ENCODE peak calls at places on chromosomes 13 and 19, in four cellular contexts. One of them, this sample, is unnamed.
A peak's percentile ranks its signal among the peaks of the same experiment; 100 is the strongest.

GRCh38 chr13:25821761-25822160 is 230.1 kb downstream of the SHISA2 start:
- DNase-seq in naive thymus-derived CD8-positive, alpha-beta T cell: no peak
- DNase-seq in A549: no peak
- DNase-seq in AG09319: no peak
- DNase-seq in this sample: no peak

GRCh38 chr13:109241160-109241559 is 545.2 kb downstream of the IRS2 start:
- DNase-seq in naive thymus-derived CD8-positive, alpha-beta T cell: no peak
- DNase-seq in A549: no peak
- DNase-seq in AG09319: no peak
- DNase-seq in this sample: no peak

GRCh38 chr19:48445256-48445605 is 552 bp upstream of the GRWD1 start:
- DNase-seq in naive thymus-derived CD8-positive, alpha-beta T cell: peak; percentile 55
- DNase-seq in A549: peak; percentile 98
- DNase-seq in AG09319: peak; percentile 81
- DNase-seq in this sample: no peak

GRCh38 chr19:7197169-7197759 is 97.0 kb downstream of the INSR start:
- DNase-seq in naive thymus-derived CD8-positive, alpha-beta T cell: peak; percentile 93
- DNase-seq in A549: peak; percentile 75
- DNase-seq in AG09319: peak; percentile 90
- DNase-seq in this sample: peak; percentile 76

GRCh38 chr13:21006141-21007005 is 55.0 kb downstream of the LATS2 start:
- DNase-seq in naive thymus-derived CD8-positive, alpha-beta T cell: no peak
- DNase-seq in A549: no peak
- DNase-seq in AG09319: no peak
- DNase-seq in this sample: no peak

GRCh38 chr19:17721821-17722220 is 2.5 kb downstream of the MAP1S start:
- DNase-seq in naive thymus-derived CD8-positive, alpha-beta T cell: no peak
- DNase-seq in A549: no peak
- DNase-seq in AG09319: no peak
- DNase-seq in this sample: no peak

GRCh38 chr13:93941444-93941843 is 538.0 kb downstream of the DCT start:
- DNase-seq in naive thymus-derived CD8-positive, alpha-beta T cell: no peak
- DNase-seq in A549: no peak
- DNase-seq in AG09319: no peak
- DNase-seq in this sample: no peak

GRCh38 chr13:76570485-76570884 is 315.7 kb downstream of the KCTD12 start:
- DNase-seq in naive thymus-derived CD8-positive, alpha-beta T cell: no peak
- DNase-seq in A549: no peak
- DNase-seq in AG09319: no peak
- DNase-seq in this sample: no peak

GRCh38 chr19:11201791-11202190 is 4.4 kb upstream of the KANK2 start:
- DNase-seq in naive thymus-derived CD8-positive, alpha-beta T cell: no peak
- DNase-seq in A549: no peak
- DNase-seq in AG09319: no peak
- DNase-seq in this sample: no peak

GRCh38 chr13:80454245-80454644 is 113.3 kb upstream of the SPRY2 start:
- DNase-seq in naive thymus-derived CD8-positive, alpha-beta T cell: no peak
- DNase-seq in A549: no peak
- DNase-seq in AG09319: no peak
- DNase-seq in this sample: no peak

GRCh38 chr13:111216166-111216960 is 101.3 kb downstream of the ARHGEF7 start:
- DNase-seq in naive thymus-derived CD8-positive, alpha-beta T cell: peak; percentile 73
- DNase-seq in A549: peak; percentile 36
- DNase-seq in AG09319: no peak
- DNase-seq in this sample: peak; percentile 14

GRCh38 chr19:39053276-39054090 is 21.1 kb upstream of the FBXO27 start:
- DNase-seq in naive thymus-derived CD8-positive, alpha-beta T cell: no peak
- DNase-seq in A549: no peak
- DNase-seq in AG09319: no peak
- DNase-seq in this sample: no peak

GRCh38 chr19:39509233-39509632 is 5.7 kb upstream of the SELENOV start:
- DNase-seq in naive thymus-derived CD8-positive, alpha-beta T cell: no peak
- DNase-seq in A549: no peak
- DNase-seq in AG09319: no peak
- DNase-seq in this sample: no peak